ENCODE peak calls at places on chromosomes 1 and 21, in four cellular contexts. One of them, this sample, is unnamed.

GRCh38 chr1:36384542-36385409 is 948 bp downstream of the STK40 start:
- DNase-seq in lung: peak; percentile 87
- DNase-seq in stomach: peak; percentile 92
- DNase-seq in bronchial epithelial cell: peak; percentile 46
- DNase-seq in this sample: no peak

GRCh38 chr1:236168716-236169429 is 26.5 kb downstream of the GPR137B start:
- DNase-seq in lung: peak; percentile 62
- DNase-seq in stomach: peak; percentile 52
- DNase-seq in bronchial epithelial cell: peak; percentile 61
- DNase-seq in this sample: peak; percentile 56

GRCh38 chr1:26961826-26962225 is 1.6 kb upstream of the KDF1 start:
- DNase-seq in stomach: no peak
- DNase-seq in lung: no peak
- DNase-seq in bronchial epithelial cell: peak; percentile 94
- DNase-seq in this sample: peak; percentile 88

GRCh38 chr1:24481098-24481497 is 21.5 kb upstream of the RCAN3 start:
- DNase-seq in lung: no peak
- DNase-seq in bronchial epithelial cell: no peak
- DNase-seq in stomach: no peak
- DNase-seq in this sample: no peak

GRCh38 chr1:33433509-33434362 is 2.8 kb upstream of the PHC2 start:
- DNase-seq in lung: peak; percentile 55
- DNase-seq in bronchial epithelial cell: peak; percentile 98
- DNase-seq in stomach: no peak
- DNase-seq in this sample: peak; percentile 97

GRCh38 chr1:96292141-96292540 is 429.4 kb upstream of the PTBP2 start:
- DNase-seq in bronchial epithelial cell: no peak
- DNase-seq in stomach: no peak
- DNase-seq in lung: no peak
- DNase-seq in this sample: no peak

GRCh38 chr1:91731815-91732214 is 154.1 kb downstream of the TGFBR3 start:
- DNase-seq in stomach: no peak
- DNase-seq in bronchial epithelial cell: peak; percentile 50
- DNase-seq in lung: no peak
- DNase-seq in this sample: no peak

GRCh38 chr21:44996983-44997936 is 57.4 kb downstream of the SLX9 start:
- DNase-seq in bronchial epithelial cell: no peak
- DNase-seq in lung: no peak
- DNase-seq in stomach: no peak
- DNase-seq in this sample: no peak

GRCh38 chr1:42660907-42661500 is 2.8 kb downstream of the PPIH start:
- DNase-seq in lung: no peak
- DNase-seq in stomach: no peak
- DNase-seq in bronchial epithelial cell: no peak
- DNase-seq in this sample: no peak

GRCh38 chr1:198880818-198881597 is 242.2 kb downstream of the PTPRC start:
- DNase-seq in bronchial epithelial cell: peak; percentile 94
- DNase-seq in stomach: no peak
- DNase-seq in lung: no peak
- DNase-seq in this sample: peak; percentile 88

GRCh38 chr1:160814856-160815255 is 18.9 kb downstream of the LY9 start:
- DNase-seq in bronchial epithelial cell: no peak
- DNase-seq in lung: no peak
- DNase-seq in stomach: no peak
- DNase-seq in this sample: no peak

GRCh38 chr1:160813215-160813614 is 17.2 kb downstream of the LY9 start:
- DNase-seq in bronchial epithelial cell: peak; percentile 97
- DNase-seq in stomach: no peak
- DNase-seq in lung: no peak
- DNase-seq in this sample: no peak

GRCh38 chr1:160810486-160810885 is 14.5 kb downstream of the LY9 start:
- DNase-seq in stomach: no peak
- DNase-seq in bronchial epithelial cell: no peak
- DNase-seq in lung: no peak
- DNase-seq in this sample: no peak

GRCh38 chr1:160811147-160811546 is 15.2 kb downstream of the LY9 start:
- DNase-seq in lung: no peak
- DNase-seq in bronchial epithelial cell: no peak
- DNase-seq in stomach: no peak
- DNase-seq in this sample: no peak

GRCh38 chr1:160814316-160814715 is 18.3 kb downstream of the LY9 start:
- DNase-seq in bronchial epithelial cell: no peak
- DNase-seq in stomach: no peak
- DNase-seq in lung: no peak
- DNase-seq in this sample: no peak
- H3K36me3 ChIP-seq in bronchial epithelial cell: no peaks in the 10 kb centered on the region
- H3K36me3 ChIP-seq in stomach: no peaks in the 10 kb centered on the region
- H3K36me3 ChIP-seq in lung: no peaks in the 10 kb centered on the region
- H3K36me3 ChIP-seq in this sample: no peaks in the 10 kb centered on the region

GRCh38 chr1:151993734-151994496 is at the start of gene S100A10:
- DNase-seq in lung: peak; percentile 86
- DNase-seq in bronchial epithelial cell: peak; percentile 77
- DNase-seq in stomach: peak; percentile 79
- DNase-seq in this sample: no peak

GRCh38 chr1:151991663-151992344 is 1.9 kb downstream of the S100A10 start:
- DNase-seq in bronchial epithelial cell: no peak
- DNase-seq in stomach: no peak
- DNase-seq in lung: no peak
- DNase-seq in this sample: no peak

GRCh38 chr1:151993084-151993733 is 450 bp downstream of the S100A10 start:
- DNase-seq in lung: peak; percentile 48
- DNase-seq in stomach: peak; percentile 42
- DNase-seq in bronchial epithelial cell: no peak
- DNase-seq in this sample: no peak

GRCh38 chr1:151990856-151991198 is 2.8 kb downstream of the S100A10 start:
- DNase-seq in stomach: peak; percentile 55
- DNase-seq in bronchial epithelial cell: peak; percentile 67
- DNase-seq in lung: peak; percentile 60
- DNase-seq in this sample: peak; percentile 77

GRCh38 chr1:151992345-151993083 is 1.1 kb downstream of the S100A10 start:
- DNase-seq in lung: peak; percentile 90
- DNase-seq in bronchial epithelial cell: peak; percentile 99
- DNase-seq in stomach: peak; percentile 92
- DNase-seq in this sample: peak; percentile 87
- H3K4me3 ChIP-seq in lung: peak overlapping the region; percentile 57
- H3K4me3 ChIP-seq in bronchial epithelial cell: peak overlapping the region; percentile 99
- H3K4me3 ChIP-seq in stomach: peak overlapping the region; percentile 80
- H3K4me3 ChIP-seq in this sample: peak overlapping the region; percentile 88

GRCh38 chr1:156618853-156619581 is at the start of gene HAPLN2:
- DNase-seq in stomach: no peak
- DNase-seq in lung: no peak
- DNase-seq in bronchial epithelial cell: peak; percentile 32
- DNase-seq in this sample: no peak
- TF ChIP-seq CTCF in stomach: no peak
- TF ChIP-seq CTCF in lung: no peak
- TF ChIP-seq CTCF in bronchial epithelial cell: peak; percentile 69
- TF ChIP-seq CTCF in this sample: peak; percentile 68

DNA sequence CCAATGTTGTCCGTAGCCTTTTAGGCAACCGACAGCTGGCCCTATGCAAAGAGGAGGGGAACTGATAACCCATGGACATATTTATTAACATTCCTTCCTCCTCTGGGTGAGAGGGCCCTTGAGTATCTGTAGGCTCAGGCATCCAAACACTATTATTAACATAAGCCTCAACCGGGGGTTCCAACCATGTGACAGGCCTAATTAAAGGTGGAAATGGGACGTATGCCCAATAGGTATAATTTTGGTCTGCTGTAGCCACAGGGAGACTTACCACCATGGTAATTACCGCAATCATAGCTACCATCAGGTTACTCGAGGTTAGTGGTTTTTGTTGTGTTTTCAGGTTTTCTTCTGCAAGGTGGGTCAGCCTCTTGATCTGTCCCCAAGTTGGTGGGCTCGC is 5.3 kb downstream of the DAP3 start:
- DNase-seq in bronchial epithelial cell: no peak
- DNase-seq in stomach: no peak
- DNase-seq in lung: no peak
- DNase-seq in this sample: no peak
- H3K36me3 ChIP-seq in bronchial epithelial cell: peaks cover 8% of the 10 kb centered on the region
- H3K36me3 ChIP-seq in stomach: peaks cover 8% of the 10 kb centered on the region
- H3K36me3 ChIP-seq in lung: peaks cover 2% of the 10 kb centered on the region
- H3K36me3 ChIP-seq in this sample: peaks cover 16% of the 10 kb centered on the region

DNA sequence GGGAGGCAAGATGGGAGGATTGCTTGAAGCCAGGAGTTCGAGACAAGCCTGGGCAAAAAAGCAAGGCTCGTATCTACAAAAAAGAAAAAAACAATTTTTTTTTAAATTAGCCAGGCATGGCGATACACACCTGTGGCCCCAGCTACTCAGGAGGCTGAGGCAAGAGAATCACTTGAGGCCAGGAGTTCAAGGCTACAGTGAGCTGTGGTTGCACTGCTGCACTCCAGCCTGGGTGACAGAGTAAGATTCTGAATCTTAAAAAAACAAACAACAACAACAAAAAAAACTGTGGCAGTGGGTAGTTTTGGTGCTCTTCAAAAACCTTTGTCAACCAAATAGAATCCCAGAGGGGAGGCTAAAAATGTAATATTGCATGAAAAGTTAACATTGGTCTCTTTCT is 734 bp downstream of the PTPN22 start:
- DNase-seq in bronchial epithelial cell: no peak
- DNase-seq in stomach: no peak
- DNase-seq in lung: no peak
- DNase-seq in this sample: no peak
- H3K4me3 ChIP-seq in bronchial epithelial cell: no peak overlapping the region
- H3K4me3 ChIP-seq in stomach: peak overlapping the region; percentile 19
- H3K4me3 ChIP-seq in lung: no peak overlapping the region
- H3K4me3 ChIP-seq in this sample: no peak overlapping the region

DNA sequence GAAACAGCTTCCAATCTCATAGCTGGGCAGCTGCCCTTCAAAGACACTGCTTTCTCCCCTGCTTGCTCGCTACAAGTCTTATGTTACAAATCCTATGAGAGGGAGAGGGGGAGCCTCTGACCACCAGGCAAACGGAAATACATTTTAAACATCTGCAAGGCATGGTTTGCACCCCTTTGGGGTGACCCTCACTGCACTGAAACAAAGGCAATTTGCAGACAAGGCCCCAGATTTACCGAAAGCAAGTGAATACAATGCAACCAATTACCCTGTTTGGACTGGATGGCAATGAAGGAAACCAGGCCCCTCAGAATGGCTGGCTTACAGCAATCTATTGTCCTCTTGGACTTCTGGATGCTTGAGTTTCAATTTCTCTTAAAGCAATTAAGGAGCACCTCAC is 11.8 kb upstream of the ATP13A2 start:
- DNase-seq in stomach: no peak
- DNase-seq in bronchial epithelial cell: no peak
- DNase-seq in lung: no peak
- DNase-seq in this sample: no peak
- TF ChIP-seq CTCF in stomach: no peak
- TF ChIP-seq CTCF in bronchial epithelial cell: no peak
- TF ChIP-seq CTCF in lung: no peak
- TF ChIP-seq CTCF in this sample: no peak

DNA sequence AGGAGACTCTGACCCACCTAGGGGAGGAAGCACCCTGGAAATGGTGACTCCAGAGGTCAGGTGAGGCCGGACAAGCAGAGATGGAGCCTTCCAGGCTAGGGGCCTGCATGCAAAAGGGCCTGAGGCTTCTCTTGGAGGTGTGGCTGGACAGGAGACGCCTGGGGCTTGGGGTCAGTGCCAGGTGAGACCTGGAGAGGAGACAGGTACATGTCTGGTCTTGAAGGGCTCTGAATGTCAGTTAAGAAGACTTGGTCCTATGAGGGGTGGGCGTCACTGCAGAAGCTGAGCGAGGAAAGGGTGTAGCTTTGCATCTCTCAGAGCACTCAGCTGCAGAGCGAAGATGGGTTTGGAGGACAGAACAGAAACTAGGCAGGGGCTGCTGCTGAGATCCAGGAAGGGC is 14.3 kb downstream of the LRP8 start:
- DNase-seq in stomach: no peak
- DNase-seq in bronchial epithelial cell: no peak
- DNase-seq in lung: no peak
- DNase-seq in this sample: no peak
- H3K36me3 ChIP-seq in stomach: no peaks in the 10 kb centered on the region
- H3K36me3 ChIP-seq in bronchial epithelial cell: peaks cover 12% of the 10 kb centered on the region
- H3K36me3 ChIP-seq in lung: no peaks in the 10 kb centered on the region
- H3K36me3 ChIP-seq in this sample: no peaks in the 10 kb centered on the region

This sample was measured in brain microvascular endothelial cell.